ENCODE peak calls at places on chromosomes 1 and 21, in five cellular contexts. V, F, O, W and T are unnamed samples.

GRCh38 chr1:201298381-201299367 is 15.4 kb downstream of the PKP1 start:
- DNase-seq in F (no peak), O (no peak), V (no peak), W (no peak), T (no peak)

GRCh38 chr1:39195166-39196111 is 9.1 kb upstream of the MACF1 start:
- DNase-seq in O (no peak), F (no peak), W (no peak), V (no peak), T (no peak)

GRCh38 chr1:24641646-24642151 is 1.4 kb upstream of the SRRM1 start:
- DNase-seq in O (no peak), F (peak; percentile 17), W (no peak), V (no peak), T (peak; percentile 9)

GRCh38 chr21:31182231-31183129 is 144.2 kb upstream of the KRTAP19-8 start:
- DNase-seq in V (no peak), F (no peak), O (no peak), W (no peak), T (no peak)

GRCh38 chr1:95364546-95364945 is 130.5 kb downstream of the RWDD3 start:
- DNase-seq in F (no peak), V (no peak), W (no peak), O (no peak), T (no peak)

GRCh38 chr21:45463871-45464270 is 58.9 kb downstream of the COL18A1 start:
- DNase-seq in V (no peak), W (no peak), F (no peak), O (no peak), T (no peak)

GRCh38 chr1:196877964-196878363 is 9.9 kb upstream of the CFHR4 start:
- DNase-seq in W (no peak), O (no peak), F (no peak), V (no peak), T (peak; percentile 41)

GRCh38 chr1:198187973-198188588 is 31.3 kb downstream of the NEK7 start:
- DNase-seq in W (no peak), V (no peak), F (no peak), O (no peak), T (no peak)

GRCh38 chr1:43930168-43930948 is 3.2 kb upstream of the ARTN start:
- DNase-seq in O (no peak), V (no peak), W (no peak), F (no peak), T (peak; percentile 40)

GRCh38 chr1:10253149-10253548 is 42.8 kb downstream of the KIF1B start:
- DNase-seq in F (no peak), W (no peak), O (no peak), V (no peak), T (no peak)

GRCh38 chr1:59105548-59106507 is 191.1 kb upstream of the FGGY start:
- DNase-seq in W (no peak), F (no peak), V (no peak), O (no peak), T (no peak)

GRCh38 chr1:12756756-12757433 is 10.9 kb downstream of the CFAP107 start:
- DNase-seq in V (no peak), W (no peak), O (no peak), F (no peak), T (no peak)